ENCODE peak calls at places on chromosomes 16 and 17, in nine cellular contexts. G is AG09319; P is sciatic nerve; L is activated CD8-positive, alpha-beta memory T cell treated with anti-CD3 and anti-CD28 coated beads for 24 hours; N is T-helper 17 cell; D is NK-92 treated with Interleukin-12 subunit alpha and Interleukin-12 subunit beta, amount 100 ng/mL, for 24 hours; K is NCI-H1436; E is A549; T is activated T-cell treated with anti-CD3 and anti-CD28 coated beads for 24 hours. R is an unnamed sample.

GRCh38 chr16:53775821-53776431 is 72.0 kb downstream of the FTO start:
- DNase-seq in G (peak; percentile 70), P (no peak), L (no peak), N (no peak), D (no peak), K (no peak), E (peak; percentile 39), T (no peak), R (peak; percentile 78)

GRCh38 chr16:79171504-79172240 is 428.9 kb downstream of the MAF start:
- DNase-seq in G (no peak), P (no peak), L (no peak), N (no peak), D (no peak), K (peak; percentile 39), E (no peak), T (no peak), R (no peak)

GRCh38 chr17:27538156-27538955 is 82.1 kb downstream of the KSR1 start:
- DNase-seq in G (no peak), P (no peak), L (no peak), N (no peak), D (no peak), K (no peak), E (no peak), T (no peak), R (no peak)

GRCh38 chr17:76408037-76408849 is 23.8 kb downstream of the SPHK1 start:
- DNase-seq in G (no peak), P (no peak), L (peak; percentile 85), N (peak; percentile 67), D (peak; percentile 44), K (peak; percentile 42), E (peak; percentile 83), T (peak; percentile 56), R (no peak)

GRCh38 chr17:77475012-77475976 is 334.5 kb downstream of the SEC14L1 start:
- DNase-seq in G (no peak), P (no peak), L (peak; percentile 87), N (no peak), D (no peak), K (no peak), E (no peak), T (peak; percentile 70), R (no peak)

GRCh38 chr16:88014201-88014781 is 63.1 kb downstream of the BANP start:
- DNase-seq in G (no peak), P (peak; percentile 46), L (no peak), N (no peak), D (no peak), K (no peak), E (no peak), T (no peak), R (no peak)

GRCh38 chr17:52678211-52678610 is 519.7 kb upstream of the CA10 start:
- DNase-seq in G (no peak), P (no peak), L (no peak), N (no peak), D (no peak), K (no peak), E (no peak), T (no peak), R (peak; percentile 18)

GRCh38 chr17:76727745-76728456 is 1.3 kb downstream of the METTL23 start:
- DNase-seq in G (no peak), P (no peak), L (no peak), N (no peak), D (no peak), K (no peak), E (no peak), T (no peak), R (no peak)

GRCh38 chr17:15261818-15262290 is 3.3 kb downstream of the PMP22 start:
- DNase-seq in G (no peak), P (no peak), L (no peak), N (no peak), D (no peak), K (no peak), E (peak; percentile 42), T (no peak), R (no peak)

GRCh38 chr17:8825802-8826201 is 26.6 kb upstream of the MFSD6L start:
- DNase-seq in G (no peak), P (no peak), L (peak; percentile 37), N (no peak), D (no peak), K (no peak), E (no peak), T (no peak), R (no peak)

GRCh38 chr17:17313350-17313991 is 10.3 kb downstream of the NT5M start:
- DNase-seq in G (no peak), P (peak; percentile 61), L (peak; percentile 84), N (peak; percentile 65), D (no peak), K (peak; percentile 39), E (peak; percentile 85), T (peak; percentile 64), R (peak; percentile 3)

R was measured in retinal pigment epithelial cell.